ENCODE peak calls at places on chromosome 19, in seven cellular contexts. R, L, A, C, X, V and E are unnamed samples.

GRCh38 chr19:16795042-16795441 is 34.2 kb upstream of the SIN3B start:
- DNase-seq in R (no peak), L (no peak), A (no peak), C (no peak), X (no peak), V (no peak), E (no peak)

GRCh38 chr19:41089955-41090354 is 1.7 kb downstream of the CYP2A13 start:
- DNase-seq in R (no peak), L (no peak), A (no peak), C (peak; percentile 31), X (no peak), V (peak; percentile 75), E (no peak)

GRCh38 chr19:23996549-23996948 is 81.9 kb downstream of the ZNF726 start:
- DNase-seq in R (no peak), L (peak; percentile 28), A (no peak), C (peak; percentile 46), X (peak; percentile 61), V (peak; percentile 56), E (no peak)

GRCh38 chr19:5804516-5805464 is at the start of gene NRTN:
- DNase-seq in R (peak; percentile 50), L (peak; percentile 67), A (no peak), C (peak; percentile 53), X (peak; percentile 19), V (peak; percentile 77), E (no peak)

GRCh38 chr19:10565028-10565566 is 713 bp downstream of the KRI1 start:
- DNase-seq in R (peak; percentile 41), L (peak; percentile 53), A (peak; percentile 21), C (peak; percentile 77), X (peak; percentile 15), V (no peak), E (peak; percentile 60)

GRCh38 chr19:40035996-40036395 is 20.0 kb downstream of the ZNF780B start:
- DNase-seq in R (no peak), L (no peak), A (peak; percentile 4), C (peak; percentile 26), X (no peak), V (no peak), E (no peak)

GRCh38 chr19:48739835-48740704 is at the start of gene RASIP1:
- DNase-seq in R (no peak), L (no peak), A (no peak), C (no peak), X (no peak), V (no peak), E (no peak)

GRCh38 chr19:38263696-38264485 is 482 bp upstream of the SPINT2 start:
- DNase-seq in R (no peak), L (peak; percentile 97), A (peak; percentile 45), C (peak; percentile 96), X (peak; percentile 97), V (no peak), E (peak; percentile 70)

GRCh38 chr19:10921199-10921879 is 7.1 kb downstream of the YIPF2 start:
- DNase-seq in R (no peak), L (no peak), A (no peak), C (no peak), X (peak; percentile 38), V (no peak), E (no peak)

GRCh38 chr19:10861118-10861651 is 10.2 kb upstream of the CARM1 start:
- DNase-seq in R (no peak), L (peak; percentile 75), A (no peak), C (peak; percentile 62), X (peak; percentile 47), V (peak; percentile 84), E (peak; percentile 48)

GRCh38 chr19:22619371-22619770 is 14.8 kb upstream of the ZNF492 start:
- DNase-seq in R (no peak), L (no peak), A (no peak), C (no peak), X (no peak), V (no peak), E (no peak)

GRCh38 chr19:42143341-42144234 is 11.3 kb upstream of the POU2F2 start:
- DNase-seq in R (peak; percentile 64), L (peak; percentile 73), A (peak; percentile 30), C (peak; percentile 73), X (peak; percentile 46), V (peak; percentile 89), E (peak; percentile 52)

GRCh38 chr19:41861846-41862245 is 1.8 kb downstream of the RPS19 start:
- DNase-seq in R (no peak), L (no peak), A (no peak), C (no peak), X (no peak), V (no peak), E (no peak)

GRCh38 chr19:44745386-44745831 is 3.1 kb upstream of the BCL3 start:
- DNase-seq in R (no peak), L (peak; percentile 62), A (peak; percentile 80), C (peak; percentile 65), X (peak; percentile 63), V (no peak), E (peak; percentile 90)

GRCh38 chr19:49567722-49568454 is 12.5 kb downstream of the NOSIP start:
- DNase-seq in R (no peak), L (no peak), A (no peak), C (no peak), X (no peak), V (no peak), E (no peak)

GRCh38 chr19:16368385-16369305 is 44.0 kb downstream of the KLF2 start:
- DNase-seq in R (no peak), L (no peak), A (no peak), C (no peak), X (no peak), V (no peak), E (no peak)

GRCh38 chr19:49106648-49107135 is 7.5 kb upstream of the LIN7B start:
- DNase-seq in R (peak; percentile 52), L (peak; percentile 81), A (peak; percentile 45), C (peak; percentile 71), X (peak; percentile 66), V (peak; percentile 87), E (peak; percentile 50)

GRCh38 chr19:18380843-18381242 is 5.1 kb upstream of the GDF15 start:
- DNase-seq in R (no peak), L (no peak), A (no peak), C (no peak), X (no peak), V (no peak), E (no peak)

GRCh38 chr19:18373407-18373891 is 12.5 kb upstream of the GDF15 start:
- DNase-seq in R (no peak), L (no peak), A (no peak), C (no peak), X (no peak), V (no peak), E (no peak)

GRCh38 chr19:18379803-18380747 is 5.9 kb upstream of the GDF15 start:
- DNase-seq in R (no peak), L (peak; percentile 64), A (peak; percentile 96), C (peak; percentile 83), X (peak; percentile 87), V (no peak), E (peak; percentile 71)

GRCh38 chr19:18373892-18374629 is 11.9 kb upstream of the GDF15 start:
- DNase-seq in R (no peak), L (peak; percentile 99), A (peak; percentile 99), C (peak; percentile 99), X (peak; percentile 70), V (peak; percentile 86), E (peak; percentile 99)

DNA sequence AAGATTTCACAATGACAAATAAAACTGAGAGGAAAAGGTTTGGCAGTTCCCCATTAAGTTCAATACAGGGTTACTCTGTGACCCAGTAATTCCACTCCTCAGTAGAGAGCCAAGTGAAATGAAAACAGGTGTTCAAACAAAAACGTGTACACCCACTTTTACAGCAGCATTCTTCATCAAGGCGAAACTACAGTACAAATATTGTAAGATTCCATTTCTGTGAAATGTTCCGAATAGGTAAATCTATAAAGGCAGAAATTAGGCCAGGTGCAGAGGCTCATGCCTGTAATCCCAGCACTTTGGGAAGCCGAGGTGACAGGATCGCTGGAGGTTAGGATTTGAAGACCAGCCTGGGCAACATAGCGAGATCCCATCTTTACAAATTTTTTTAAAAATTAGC is 8.9 kb upstream of the GDF15 start:
- DNase-seq in R (no peak), L (no peak), A (no peak), C (no peak), X (peak; percentile 32), V (no peak), E (no peak)
- H3K23ac ChIP-seq in R (no peak overlapping the region), L (no peak overlapping the region), A (no peak overlapping the region), C (no peak overlapping the region), X (no peak overlapping the region), V (no peak overlapping the region), E (no peak overlapping the region)

DNA sequence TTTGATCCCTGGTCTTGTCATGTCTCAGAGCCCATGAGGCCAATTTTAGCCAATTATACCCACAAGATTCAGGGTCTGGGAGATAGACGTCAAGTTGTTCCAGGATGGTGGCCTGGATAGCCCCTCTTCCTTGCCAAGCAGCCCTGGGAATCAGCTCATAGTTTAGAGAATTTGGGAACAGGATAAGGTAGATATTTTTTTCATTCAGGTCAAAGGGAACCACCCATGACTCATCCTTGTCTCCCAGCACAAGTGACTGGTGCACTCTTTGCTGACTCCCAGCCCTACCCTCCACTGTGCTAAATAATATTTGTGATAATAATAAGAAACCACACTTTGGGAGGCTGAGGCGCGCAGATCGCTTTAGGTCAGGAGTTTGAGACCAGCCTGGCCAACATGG is 17.1 kb upstream of the S1PR4 start:
- DNase-seq in R (no peak), L (no peak), A (peak; percentile 43), C (no peak), X (peak; percentile 57), V (no peak), E (peak; percentile 26)
- H3K23ac ChIP-seq in R (no peak overlapping the region), L (no peak overlapping the region), A (no peak overlapping the region), C (no peak overlapping the region), X (no peak overlapping the region), V (no peak overlapping the region), E (no peak overlapping the region)

DNA sequence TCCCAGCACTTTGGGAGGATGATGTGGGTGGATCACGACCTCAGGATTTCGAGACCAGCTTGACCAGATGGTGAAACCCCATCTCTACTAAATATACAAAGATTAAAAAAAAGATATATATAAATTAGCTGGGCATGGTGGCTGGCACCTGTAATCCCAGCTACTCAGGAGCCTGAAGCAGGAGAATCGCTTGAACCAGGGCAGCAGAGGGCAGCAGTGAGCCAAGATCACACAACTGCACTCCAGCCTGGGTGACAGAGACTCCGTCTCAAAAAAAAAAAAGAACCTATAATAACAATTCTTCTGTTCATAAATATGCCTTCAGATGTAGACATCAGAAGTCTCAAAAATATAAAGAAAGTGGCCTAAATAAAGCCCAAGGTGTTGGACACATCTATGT is 7.6 kb downstream of the ZNF737 start:
- DNase-seq in R (no peak), L (peak; percentile 30), A (no peak), C (peak; percentile 58), X (peak; percentile 8), V (peak; percentile 79), E (no peak)
- H3K23ac ChIP-seq in R (no peak overlapping the region), L (no peak overlapping the region), A (no peak overlapping the region), C (no peak overlapping the region), X (no peak overlapping the region), V (no peak overlapping the region), E (no peak overlapping the region)

DNA sequence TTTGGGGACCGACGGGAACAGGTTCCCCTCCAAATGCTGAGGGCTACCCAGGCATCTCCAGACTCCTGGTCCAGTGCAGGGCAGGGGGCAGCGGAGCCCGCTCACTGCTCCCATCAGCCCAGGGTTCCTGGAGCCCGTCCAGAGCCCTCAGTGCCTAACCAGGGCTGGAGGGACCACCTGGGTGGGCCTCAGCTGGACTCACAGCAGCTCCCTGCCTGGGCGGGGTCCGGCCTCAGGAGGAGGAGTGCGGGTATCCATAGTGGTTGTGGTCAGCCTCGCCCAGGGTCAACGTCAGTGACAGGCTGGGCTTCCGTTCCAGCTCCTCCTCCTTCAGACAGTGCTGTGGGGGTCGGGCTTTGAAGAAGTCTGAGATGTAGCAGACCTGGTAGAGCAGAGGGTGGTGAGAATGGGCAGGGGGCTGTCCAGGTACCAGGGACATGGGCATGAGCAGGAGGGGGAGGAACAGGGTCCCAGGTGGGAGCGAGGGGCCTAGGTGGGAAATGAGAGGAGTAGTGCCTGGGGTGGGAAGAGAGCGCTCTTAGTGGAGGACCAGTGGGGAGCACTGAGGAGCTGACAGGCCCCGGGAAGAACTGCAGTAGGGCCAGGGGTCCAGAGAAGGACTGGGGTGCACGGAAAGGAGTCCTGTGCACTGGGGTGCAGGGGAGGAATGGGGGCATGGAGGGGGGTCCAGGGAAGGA is 9.9 kb downstream of the PLPP2 start:
- DNase-seq in R (no peak), L (no peak), A (no peak), C (no peak), X (no peak), V (no peak), E (no peak)
- H3K23ac ChIP-seq in R (no peak overlapping the region), L (no peak overlapping the region), A (no peak overlapping the region), C (no peak overlapping the region), X (no peak overlapping the region), V (no peak overlapping the region), E (no peak overlapping the region)